ENCODE peak calls at places on chromosomes 16 and 17, in ten cellular contexts. F, W, L, C, I, N, E, G, S and H are unnamed samples.

GRCh38 chr17:58153046-58153445 is 4.9 kb downstream of the OR4D1 start:
- DNase-seq in W (peak; percentile 20), I (no peak), G (no peak), F (no peak), C (no peak), E (peak; percentile 20), L (no peak), N (no peak), S (no peak), H (peak; percentile 40)

GRCh38 chr17:10059684-10060211 is 138.7 kb downstream of the GAS7 start:
- DNase-seq in F (peak; percentile 15), G (no peak), I (no peak), C (no peak), N (no peak), W (peak; percentile 69), S (peak; percentile 85), L (no peak), E (no peak), H (peak; percentile 64)

GRCh38 chr16:85046957-85047866 is 19.6 kb downstream of the KIAA0513 start:
- DNase-seq in S (no peak), N (no peak), F (no peak), C (no peak), I (peak; percentile 52), E (no peak), W (no peak), L (no peak), G (peak; percentile 76), H (no peak)

GRCh38 chr17:40515491-40516041 is 14.1 kb upstream of the TNS4 start:
- DNase-seq in G (no peak), C (no peak), N (no peak), I (no peak), L (no peak), E (no peak), W (no peak), S (peak; percentile 48), F (no peak), H (peak; percentile 49)

GRCh38 chr17:81345211-81346089 is 49.8 kb upstream of the BAHCC1 start:
- DNase-seq in S (peak; percentile 95), N (peak; percentile 86), I (peak; percentile 77), W (peak; percentile 88), G (peak; percentile 92), E (peak; percentile 91), F (peak; percentile 87), L (peak; percentile 75), C (peak; percentile 82), H (peak; percentile 88)

GRCh38 chr17:2368383-2368782 is 31.1 kb downstream of the SGSM2 start:
- DNase-seq in S (no peak), F (no peak), G (no peak), N (no peak), I (no peak), W (no peak), L (no peak), E (no peak), C (no peak), H (no peak)

GRCh38 chr16:70772493-70772892 is 28.5 kb downstream of the VAC14 start:
- DNase-seq in G (no peak), W (no peak), F (peak; percentile 44), E (no peak), N (no peak), S (no peak), L (no peak), C (no peak), I (no peak), H (no peak)

GRCh38 chr17:40857535-40857934 is 9.5 kb downstream of the KRT12 start:
- DNase-seq in I (no peak), F (peak; percentile 32), E (no peak), W (no peak), S (no peak), C (no peak), L (no peak), G (no peak), N (no peak), H (no peak)

GRCh38 chr17:38720941-38721340 is 9.2 kb upstream of the CISD3 start:
- DNase-seq in C (no peak), I (no peak), F (no peak), E (no peak), G (no peak), N (no peak), S (no peak), W (no peak), L (no peak), H (no peak)
- H3K36me3 ChIP-seq in C (no peaks in the 10 kb centered on the region), I (no peaks in the 10 kb centered on the region), F (peaks cover 50% of the 10 kb centered on the region), E (no peaks in the 10 kb centered on the region), G (peaks cover 52% of the 10 kb centered on the region), N (peaks cover 78% of the 10 kb centered on the region), S (peaks cover 81% of the 10 kb centered on the region), W (peaks cover 93% of the 10 kb centered on the region), L (peaks cover 96% of the 10 kb centered on the region), H (peaks cover 66% of the 10 kb centered on the region)

DNA sequence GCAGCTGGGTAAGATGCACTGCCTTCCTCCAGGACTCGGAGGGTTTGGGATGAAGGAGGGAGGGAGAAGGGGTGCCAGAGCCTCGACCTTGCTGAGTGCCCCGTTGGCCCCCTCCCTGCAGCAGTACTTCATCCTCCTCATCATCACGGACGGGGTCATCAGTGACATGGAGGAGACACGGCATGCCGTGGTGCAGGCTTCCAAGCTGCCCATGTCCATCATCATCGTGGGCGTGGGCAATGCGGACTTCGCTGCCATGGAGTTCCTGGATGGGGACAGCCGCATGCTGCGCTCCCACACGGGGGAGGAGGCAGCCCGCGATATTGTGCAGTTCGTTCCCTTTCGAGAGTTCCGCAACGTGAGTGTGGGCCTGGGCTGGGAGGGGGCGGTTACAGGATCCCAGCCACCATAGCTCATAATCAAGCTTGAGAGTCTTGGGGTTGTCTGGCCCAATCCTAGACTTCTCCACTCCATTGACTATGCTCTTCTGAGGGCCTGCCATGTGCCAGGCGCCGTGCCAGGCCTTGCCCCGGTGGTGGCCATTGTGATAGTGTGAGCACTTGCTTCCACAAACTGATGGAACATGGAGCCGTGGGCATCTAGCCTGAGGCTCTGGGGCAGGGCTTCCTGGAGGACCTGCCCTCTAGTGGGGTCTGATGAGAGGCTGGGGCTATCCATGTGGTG is 39.7 kb downstream of the PSME3IP1 start:
- DNase-seq in C (no peak), I (no peak), L (no peak), N (no peak), E (no peak), S (no peak), W (no peak), F (no peak), G (no peak), H (no peak)
- TF ChIP-seq POLR2A in C (no peak), I (no peak), L (no peak), N (no peak), E (no peak), S (no peak), W (no peak), F (no peak), G (no peak), H (no peak)

GRCh38 chr16:56601325-56601724 is 7.1 kb upstream of the MT2A start:
- DNase-seq in G (no peak), L (no peak), F (no peak), I (no peak), W (no peak), S (no peak), N (no peak), C (no peak), E (no peak), H (no peak)
- TF ChIP-seq CTCF in G (no peak), L (no peak), F (no peak), I (no peak), W (no peak), S (no peak), N (no peak), C (no peak), E (no peak), H (no peak)

GRCh38 chr17:67615011-67615561 is 102.7 kb upstream of the NOL11 start:
- DNase-seq in S (no peak), N (no peak), E (no peak), F (no peak), L (no peak), G (no peak), C (no peak), I (peak; percentile 58), W (no peak), H (no peak)

GRCh38 chr17:67615736-67616135 is 102.0 kb upstream of the NOL11 start:
- DNase-seq in I (no peak), S (no peak), G (no peak), W (no peak), E (no peak), L (no peak), N (no peak), F (no peak), C (no peak), H (peak; percentile 24)

GRCh38 chr17:67617304-67617899 is 100.3 kb upstream of the NOL11 start:
- DNase-seq in W (no peak), I (no peak), C (no peak), G (no peak), E (peak; percentile 43), L (no peak), N (no peak), F (no peak), S (no peak), H (no peak)

GRCh38 chr17:67610061-67610460 is 107.7 kb upstream of the NOL11 start:
- DNase-seq in N (no peak), L (no peak), I (no peak), F (no peak), W (no peak), E (no peak), S (no peak), C (no peak), G (no peak), H (no peak)

GRCh38 chr17:67613961-67614360 is 103.8 kb upstream of the NOL11 start:
- DNase-seq in F (no peak), I (no peak), W (no peak), L (no peak), C (no peak), S (no peak), E (no peak), G (no peak), N (no peak), H (no peak)
- H3K36me3 ChIP-seq in F (no peaks in the 10 kb centered on the region), I (no peaks in the 10 kb centered on the region), W (no peaks in the 10 kb centered on the region), L (no peaks in the 10 kb centered on the region), C (no peaks in the 10 kb centered on the region), S (no peaks in the 10 kb centered on the region), E (no peaks in the 10 kb centered on the region), G (no peaks in the 10 kb centered on the region), N (no peaks in the 10 kb centered on the region), H (no peaks in the 10 kb centered on the region)

GRCh38 chr16:67847064-67847861 is at the start of gene CENPT:
- DNase-seq in W (no peak), I (peak; percentile 51), G (peak; percentile 72), L (peak; percentile 31), S (peak; percentile 81), N (no peak), F (peak; percentile 64), E (peak; percentile 71), C (no peak), H (peak; percentile 67)
- TF ChIP-seq POLR2A in W (no peak), I (no peak), G (no peak), L (no peak), S (no peak), N (peak; percentile 79), F (peak; percentile 65), E (no peak), C (no peak), H (no peak)